ENCODE peak calls at places on chromosomes 11 and 22, in six cellular contexts. E is fibroblast of mammary gland; G is A549; Q is CD8-positive, alpha-beta memory T cell; M is cardiac muscle cell; L is HS-27A. W is an unnamed sample.

GRCh38 chr11:106717222-106717621 is 301.1 kb downstream of the GUCY1A2 start:
- DNase-seq in E (no peak), G (no peak), Q (no peak), M (no peak), L (no peak), W (no peak)

GRCh38 chr11:66719111-66719872 is 9.7 kb downstream of the SPTBN2 start:
- DNase-seq in E (no peak), G (no peak), Q (no peak), M (no peak), L (no peak), W (no peak)

GRCh38 chr22:20966883-20967696 is at the start of gene AIFM3:
- DNase-seq in E (no peak), G (no peak), Q (no peak), M (no peak), L (no peak), W (no peak)

GRCh38 chr11:1271406-1271805 is 38.0 kb downstream of the TOLLIP start:
- DNase-seq in E (no peak), G (no peak), Q (no peak), M (no peak), L (no peak), W (no peak)

GRCh38 chr11:91946397-91947090 is 278.1 kb upstream of the FAT3 start:
- DNase-seq in E (peak; percentile 33), G (no peak), Q (no peak), M (no peak), L (no peak), W (no peak)

GRCh38 chr11:76051937-76052336 is 154.4 kb downstream of the WNT11 start:
- DNase-seq in E (no peak), G (no peak), Q (no peak), M (no peak), L (no peak), W (no peak)

GRCh38 chr22:44129614-44129976 is 51.1 kb upstream of the PARVG start:
- DNase-seq in E (peak; percentile 60), G (no peak), Q (no peak), M (peak; percentile 33), L (no peak), W (no peak)

GRCh38 chr11:46202149-46202548 is 75.3 kb upstream of the CREB3L1 start:
- DNase-seq in E (no peak), G (no peak), Q (no peak), M (no peak), L (no peak), W (no peak)

GRCh38 chr11:23095650-23096049 is 235.4 kb upstream of the CCDC179 start:
- DNase-seq in E (no peak), G (no peak), Q (no peak), M (no peak), L (no peak), W (no peak)

GRCh38 chr11:19398772-19399542 is 158.2 kb upstream of the E2F8 start:
- DNase-seq in E (peak; percentile 98), G (no peak), Q (no peak), M (peak; percentile 68), L (peak; percentile 42), W (no peak)

GRCh38 chr11:45385423-45385822 is 99.3 kb upstream of the SYT13 start:
- DNase-seq in E (no peak), G (no peak), Q (no peak), M (no peak), L (no peak), W (no peak)